ENCODE peak calls at places on chromosomes 16 and 17, in four cellular contexts. Z is pancreas, H is heart left ventricle, U is thoracic aorta. D is an unnamed sample. For H3K9me3, H3K27me3 and H3K4me1, the result is how much of the 10 kb centered on the place peaks cover.

GRCh38 chr16:18969855-18970240 is 13.9 kb upstream of the TMC7 start:
- DNase-seq in Z (no peak), U (no peak), H (no peak), D (no peak)

GRCh38 chr17:79813826-79814623 is 17.1 kb upstream of the CBX8 start:
- DNase-seq in Z (peak), H (no peak), U (no peak), D (no peak)

GRCh38 chr17:42334667-42335066 is 46.4 kb downstream of the STAT5A start:
- DNase-seq in H (no peak), Z (no peak), U (no peak), D (no peak)

GRCh38 chr17:42403150-42403549 is 14.9 kb upstream of the STAT3 start:
- DNase-seq in H (no peak), Z (no peak), U (no peak), D (peak)

GRCh38 chr17:76079577-76080206 is 710 bp downstream of the ZACN start:
- DNase-seq in H (no peak), U (no peak), Z (peak), D (no peak)

GRCh38 chr17:75521951-75522727 is 3.4 kb upstream of the LLGL2 start:
- DNase-seq in U (no peak), H (no peak), Z (peak), D (no peak)

GRCh38 chr17:63848834-63849689 is 6.6 kb upstream of the SMARCD2 start:
- DNase-seq in U (peak), H (peak), Z (peak), D (peak)

GRCh38 chr16:33059206-33059605 is 134.8 kb upstream of the TP53TG3C start:
- DNase-seq in U (no peak), Z (peak), H (no peak), D (no peak)

GRCh38 chr17:68981288-68981687 is 26.1 kb upstream of the ABCA8 start:
- DNase-seq in U (no peak), H (peak), Z (no peak), D (no peak)

GRCh38 chr17:70344356-70345060 is 175.2 kb downstream of the KCNJ2 start:
- DNase-seq in U (no peak), Z (no peak), H (no peak), D (no peak)
- H3K9me3 ChIP-seq in U (under half), Z (under half), H (under half), D (under half)

GRCh38 chr17:45747907-45748306 is 36.2 kb upstream of the CRHR1 start:
- DNase-seq in U (no peak), Z (no peak), H (no peak), D (no peak)
- H3K27me3 ChIP-seq in U (under half), Z (under half), H (under half), D (under half)

GRCh38 chr17:81020443-81020766 is 14.5 kb upstream of the BAIAP2 start:
- DNase-seq in U (no peak), H (no peak), Z (no peak), D (no peak)
- H3K4me1 ChIP-seq in U (under half), H (under half), Z (under half), D (under half)

DNA sequence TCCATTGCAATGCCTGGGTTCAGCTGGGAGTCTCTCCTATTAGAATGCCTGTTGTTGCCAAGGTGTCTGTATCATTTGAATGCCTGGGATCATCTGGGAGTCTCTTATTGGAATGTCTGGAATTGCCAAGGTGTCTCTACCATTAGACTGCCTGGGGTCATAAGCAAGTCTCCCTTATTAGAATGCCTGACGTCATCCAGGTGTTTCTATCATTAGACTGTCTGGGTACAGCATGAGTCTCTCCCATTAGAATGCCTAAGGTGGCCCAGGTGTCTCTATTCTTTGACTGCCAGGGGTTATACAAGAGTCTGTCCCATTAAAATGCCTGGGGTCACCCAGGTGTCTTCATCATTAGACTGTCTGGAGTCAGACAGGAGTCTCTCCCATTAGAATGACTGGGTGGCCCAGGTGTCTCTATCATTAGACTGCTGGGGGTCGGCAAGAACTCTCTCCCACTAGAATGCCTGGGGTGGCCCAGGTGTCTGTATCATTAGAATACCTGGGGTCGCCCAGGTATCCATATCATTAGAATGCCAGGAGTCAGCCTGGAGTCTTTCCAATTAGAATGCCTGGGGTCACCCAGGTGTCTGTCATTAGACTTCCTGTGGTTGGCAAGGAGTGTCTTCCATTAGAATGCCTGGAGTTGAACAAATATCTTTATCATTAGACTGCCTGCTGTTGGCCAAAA is 2274.0 kb downstream of the TP53TG3F start:
- DNase-seq in U (no peak), H (no peak), Z (no peak), D (no peak)
- H3K9me3 ChIP-seq in U (under half), H (under half), Z (under half), D (under half)

DNA sequence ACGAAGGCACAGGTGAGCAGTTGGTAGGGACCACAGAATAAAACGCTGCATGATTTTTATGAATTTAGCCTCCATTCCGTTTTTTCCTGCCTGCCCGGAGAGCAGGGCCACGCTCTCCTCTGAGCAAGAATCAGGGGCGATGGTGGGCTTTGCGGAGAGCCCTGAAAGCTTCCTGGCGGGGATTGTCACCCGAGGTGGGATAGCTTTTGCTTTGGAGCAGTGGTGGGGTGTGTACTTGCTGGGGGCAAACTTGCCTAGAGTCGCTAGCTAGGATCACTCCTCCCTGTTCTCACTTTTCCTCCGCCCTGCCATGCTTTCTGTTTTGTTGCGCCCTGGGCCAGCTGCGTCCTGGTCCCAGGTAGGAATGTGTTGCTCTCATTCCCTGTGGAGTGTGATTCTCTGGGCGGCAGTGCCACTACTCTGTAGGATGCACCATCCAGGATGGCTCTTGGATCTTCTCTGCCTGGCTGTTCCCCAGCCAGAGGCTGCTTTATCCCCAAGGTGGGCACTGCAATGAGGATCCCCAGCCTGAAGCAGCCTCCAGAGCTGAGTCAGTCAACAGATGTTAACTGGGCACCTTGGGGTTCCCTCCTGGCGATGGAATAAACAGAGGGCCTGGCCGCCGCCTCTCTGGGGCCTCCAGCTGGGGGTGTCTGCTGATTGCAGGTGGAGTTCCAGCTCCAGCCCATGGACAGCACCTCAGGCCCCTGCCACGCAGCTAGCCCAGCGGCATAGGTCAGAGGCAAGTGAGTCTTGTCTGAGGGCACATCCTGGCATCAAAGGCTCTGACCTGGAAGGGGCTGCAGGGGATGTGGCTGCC is 360.9 kb upstream of the TNRC6C start:
- DNase-seq in Z (no peak), U (no peak), H (no peak), D (no peak)
- H3K27me3 ChIP-seq in Z (under half), U (under half), H (under half), D (under half)

DNA sequence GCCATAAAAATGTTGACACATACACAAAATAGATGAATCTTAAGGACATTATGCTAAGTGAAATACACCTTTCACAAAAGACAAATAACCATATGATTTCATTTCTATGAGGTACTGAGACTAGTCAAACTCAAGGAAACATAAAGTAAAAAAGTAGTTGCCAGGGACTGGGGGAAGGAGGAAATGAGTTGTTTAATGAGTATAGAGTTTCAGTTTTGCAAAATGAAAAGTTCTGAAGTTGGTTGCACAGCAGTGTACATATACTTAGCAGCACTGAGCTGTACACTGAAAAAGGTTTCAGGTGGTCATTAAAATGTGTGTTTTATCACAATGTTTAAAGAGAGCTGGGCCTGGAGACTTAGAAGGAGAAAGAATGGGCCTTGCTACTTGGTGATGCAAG is 4.7 kb upstream of the SLC13A2 start:
- DNase-seq in Z (no peak), H (no peak), U (no peak), D (no peak)
- H3K4me1 ChIP-seq in Z (under half), H (under half), U (under half), D (half or more)

DNA sequence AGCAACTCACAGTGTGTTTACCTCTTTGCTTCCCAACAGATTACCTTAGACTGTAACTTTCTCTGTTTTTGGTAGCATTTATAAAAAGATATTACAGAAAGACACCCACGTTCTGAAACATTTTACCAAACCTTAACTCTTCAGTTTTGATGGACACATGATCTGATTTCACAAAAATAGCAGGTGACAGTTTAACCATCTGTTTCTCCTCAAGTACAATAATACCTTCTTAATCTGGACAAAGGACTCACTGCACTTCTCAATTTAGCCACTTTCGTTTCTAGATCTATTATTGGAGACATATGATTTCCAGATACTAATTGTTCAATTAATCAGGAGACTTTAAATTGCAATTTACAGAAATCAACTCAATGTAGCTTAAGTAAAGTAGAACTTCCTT is 703.8 kb upstream of the KIF2B start:
- DNase-seq in H (no peak), U (no peak), Z (no peak), D (no peak)
- H3K9me3 ChIP-seq in H (under half), U (under half), Z (under half), D (under half)

DNA sequence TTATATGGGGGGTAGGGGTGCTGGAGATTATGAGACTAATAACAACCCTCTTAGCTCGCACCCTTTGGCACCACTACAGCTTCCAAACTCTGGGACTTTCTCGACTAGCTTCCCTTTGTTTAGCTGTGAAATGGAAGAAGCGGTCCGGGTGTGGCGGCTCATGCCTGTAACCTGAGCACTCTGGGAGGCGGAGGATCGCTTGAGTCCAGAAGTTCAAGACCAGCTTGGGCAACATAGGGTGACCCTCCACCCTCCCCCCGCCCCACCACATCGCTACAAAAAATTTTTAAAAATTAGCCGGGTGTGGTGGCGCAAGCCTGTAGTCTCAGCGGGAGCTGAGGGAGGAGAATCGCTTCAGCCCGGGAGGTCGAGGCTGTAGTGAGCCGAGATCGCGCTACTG is 807 bp upstream of the CDH3 start:
- DNase-seq in U (no peak), H (no peak), Z (no peak), D (no peak)
- H3K27me3 ChIP-seq in U (under half), H (half or more), Z (under half), D (under half)

GRCh38 chr16:12417051-12417818 is 386.5 kb downstream of the CPPED1 start:
- DNase-seq in Z (no peak), U (no peak), H (no peak), D (no peak)

GRCh38 chr16:12415072-12415471 is 388.6 kb downstream of the CPPED1 start:
- DNase-seq in H (no peak), Z (no peak), U (no peak), D (no peak)

GRCh38 chr16:12413393-12413792 is 390.3 kb downstream of the CPPED1 start:
- DNase-seq in Z (no peak), H (no peak), U (no peak), D (no peak)

GRCh38 chr16:12417830-12418229 is 385.9 kb downstream of the CPPED1 start:
- DNase-seq in H (no peak), Z (no peak), U (no peak), D (no peak)

DNA sequence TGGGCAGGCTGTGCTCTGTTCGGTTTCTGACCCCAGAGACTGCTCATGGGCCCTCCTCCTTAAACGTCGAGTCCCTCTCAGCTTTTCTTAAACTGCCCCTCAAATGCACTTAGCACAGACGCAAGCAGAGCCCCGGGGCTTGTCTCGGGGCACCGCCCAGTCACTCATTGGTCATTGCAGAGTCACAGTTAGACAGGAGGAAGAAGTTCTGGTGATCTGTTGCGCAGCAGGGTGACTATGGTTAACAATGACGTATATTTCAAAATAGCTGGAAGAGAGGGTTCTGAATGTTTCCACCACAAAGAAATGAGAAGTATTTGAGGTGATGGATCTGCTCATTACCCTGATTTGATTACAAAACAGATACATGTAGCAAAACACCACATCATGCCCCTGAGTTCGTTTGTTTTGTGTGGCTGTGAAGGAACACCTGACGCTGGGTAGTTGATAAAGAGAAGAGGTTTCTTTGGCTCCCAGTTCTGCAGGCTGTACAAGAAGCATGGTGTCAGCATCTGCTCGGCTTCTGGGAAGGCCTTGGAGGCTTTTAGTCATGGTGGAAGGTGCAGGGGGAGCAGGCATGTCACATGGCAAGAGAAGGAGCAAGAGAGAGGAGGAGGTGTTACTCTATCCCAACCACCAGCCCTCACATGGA is 387.4 kb downstream of the CPPED1 start:
- DNase-seq in H (no peak), U (no peak), Z (no peak), D (no peak)
- H3K4me1 ChIP-seq in H (under half), U (under half), Z (under half), D (under half)